ENCODE peak calls at places on chromosomes 2 and 18, in five cellular contexts. One of them, this sample, is unnamed.

GRCh38 chr2:238902285-238902684 is 54.4 kb downstream of the TWIST2 start:
- DNase-seq in colonic mucosa: no peak
- DNase-seq in astrocyte: no peak
- DNase-seq in heart left ventricle: no peak
- DNase-seq in K562: no peak
- DNase-seq in this sample: no peak

GRCh38 chr2:46655551-46656436 is 176.4 kb downstream of the TMEM247 start:
- DNase-seq in heart left ventricle: no peak
- DNase-seq in colonic mucosa: peak
- DNase-seq in K562: no peak
- DNase-seq in astrocyte: peak
- DNase-seq in this sample: no peak

GRCh38 chr2:150389487-150389886 is 98.0 kb downstream of the RND3 start:
- DNase-seq in colonic mucosa: no peak
- DNase-seq in K562: no peak
- DNase-seq in heart left ventricle: no peak
- DNase-seq in astrocyte: peak
- DNase-seq in this sample: no peak

GRCh38 chr2:134301099-134301970 is 47.5 kb downstream of the MGAT5 start:
- DNase-seq in colonic mucosa: no peak
- DNase-seq in astrocyte: peak
- DNase-seq in K562: no peak
- DNase-seq in heart left ventricle: peak
- DNase-seq in this sample: no peak

GRCh38 chr2:7593286-7593685 is 676.1 kb downstream of the RNF144A start:
- DNase-seq in astrocyte: no peak
- DNase-seq in K562: no peak
- DNase-seq in heart left ventricle: no peak
- DNase-seq in colonic mucosa: no peak
- DNase-seq in this sample: no peak

GRCh38 chr2:150860301-150860700 is 372.8 kb upstream of the RND3 start:
- DNase-seq in heart left ventricle: no peak
- DNase-seq in K562: no peak
- DNase-seq in colonic mucosa: no peak
- DNase-seq in astrocyte: no peak
- DNase-seq in this sample: no peak

GRCh38 chr18:11983592-11983991 is 2.3 kb downstream of the IMPA2 start:
- DNase-seq in colonic mucosa: no peak
- DNase-seq in astrocyte: no peak
- DNase-seq in heart left ventricle: no peak
- DNase-seq in K562: no peak
- DNase-seq in this sample: no peak

GRCh38 chr2:84969511-84970265 is 1.3 kb upstream of the KCMF1 start:
- DNase-seq in heart left ventricle: no peak
- DNase-seq in astrocyte: peak
- DNase-seq in K562: no peak
- DNase-seq in colonic mucosa: peak
- DNase-seq in this sample: no peak

GRCh38 chr2:65630643-65631042 is 198.2 kb upstream of the SPRED2 start:
- DNase-seq in heart left ventricle: no peak
- DNase-seq in K562: no peak
- DNase-seq in colonic mucosa: no peak
- DNase-seq in astrocyte: peak
- DNase-seq in this sample: no peak

GRCh38 chr2:77046339-77046738 is 475.8 kb downstream of the LRRTM4 start:
- DNase-seq in K562: no peak
- DNase-seq in astrocyte: no peak
- DNase-seq in heart left ventricle: no peak
- DNase-seq in colonic mucosa: no peak
- DNase-seq in this sample: no peak

GRCh38 chr18:24915547-24915946 is 436.4 kb downstream of the ZNF521 start:
- DNase-seq in colonic mucosa: no peak
- DNase-seq in heart left ventricle: no peak
- DNase-seq in K562: no peak
- DNase-seq in astrocyte: peak
- DNase-seq in this sample: no peak

GRCh38 chr2:133972786-133973185 is 281.1 kb upstream of the MGAT5 start:
- DNase-seq in colonic mucosa: no peak
- DNase-seq in heart left ventricle: no peak
- DNase-seq in astrocyte: peak
- DNase-seq in K562: no peak
- DNase-seq in this sample: no peak

GRCh38 chr2:172976076-172976579 is 99.5 kb upstream of the MAP3K20 start:
- DNase-seq in colonic mucosa: no peak
- DNase-seq in K562: no peak
- DNase-seq in astrocyte: no peak
- DNase-seq in heart left ventricle: no peak
- DNase-seq in this sample: no peak

GRCh38 chr2:164992818-164993217 is 37.5 kb upstream of the SLC38A11 start:
- DNase-seq in astrocyte: peak
- DNase-seq in heart left ventricle: peak
- DNase-seq in K562: peak
- DNase-seq in colonic mucosa: peak
- DNase-seq in this sample: peak

GRCh38 chr2:119158563-119159347 is at the start of gene C1QL2:
- DNase-seq in colonic mucosa: no peak
- DNase-seq in heart left ventricle: no peak
- DNase-seq in K562: no peak
- DNase-seq in astrocyte: no peak
- DNase-seq in this sample: no peak

GRCh38 chr2:71749671-71750101 is 296.3 kb downstream of the DYSF start:
- DNase-seq in colonic mucosa: no peak
- DNase-seq in heart left ventricle: no peak
- DNase-seq in K562: no peak
- DNase-seq in astrocyte: peak
- DNase-seq in this sample: no peak

GRCh38 chr2:127014630-127015029 is 92.3 kb downstream of the BIN1 start:
- DNase-seq in colonic mucosa: no peak
- DNase-seq in heart left ventricle: no peak
- DNase-seq in astrocyte: peak
- DNase-seq in K562: no peak
- DNase-seq in this sample: no peak

GRCh38 chr2:16773080-16773713 is 107.6 kb upstream of the CYRIA start:
- DNase-seq in astrocyte: peak
- DNase-seq in K562: peak
- DNase-seq in heart left ventricle: peak
- DNase-seq in colonic mucosa: no peak
- DNase-seq in this sample: peak

GRCh38 chr2:42028571-42029148 is 19.2 kb upstream of the PKDCC start:
- DNase-seq in astrocyte: no peak
- DNase-seq in colonic mucosa: no peak
- DNase-seq in K562: no peak
- DNase-seq in heart left ventricle: peak
- DNase-seq in this sample: peak

GRCh38 chr2:101380376-101380775 is 6.9 kb downstream of the CREG2 start:
- DNase-seq in heart left ventricle: peak
- DNase-seq in astrocyte: peak
- DNase-seq in colonic mucosa: no peak
- DNase-seq in K562: no peak
- DNase-seq in this sample: no peak

GRCh38 chr18:38545071-38545470 is 979.5 kb upstream of the CELF4 start:
- DNase-seq in colonic mucosa: no peak
- DNase-seq in astrocyte: no peak
- DNase-seq in K562: no peak
- DNase-seq in heart left ventricle: no peak
- DNase-seq in this sample: no peak

GRCh38 chr2:95323347-95324155 is 26.4 kb downstream of the KCNIP3 start:
- DNase-seq in astrocyte: no peak
- DNase-seq in heart left ventricle: no peak
- DNase-seq in K562: peak
- DNase-seq in colonic mucosa: peak
- DNase-seq in this sample: no peak

GRCh38 chr2:144502356-144502755 is 17.6 kb downstream of the ZEB2 start:
- DNase-seq in heart left ventricle: no peak
- DNase-seq in astrocyte: no peak
- DNase-seq in K562: no peak
- DNase-seq in colonic mucosa: no peak
- DNase-seq in this sample: no peak

GRCh38 chr2:144503221-144503620 is 16.7 kb downstream of the ZEB2 start:
- DNase-seq in heart left ventricle: no peak
- DNase-seq in astrocyte: no peak
- DNase-seq in K562: no peak
- DNase-seq in colonic mucosa: no peak
- DNase-seq in this sample: no peak

GRCh38 chr2:144505245-144505801 is 14.6 kb downstream of the ZEB2 start:
- DNase-seq in heart left ventricle: peak
- DNase-seq in colonic mucosa: no peak
- DNase-seq in astrocyte: peak
- DNase-seq in K562: peak
- DNase-seq in this sample: no peak

GRCh38 chr2:144501118-144501517 is 18.8 kb downstream of the ZEB2 start:
- DNase-seq in astrocyte: no peak
- DNase-seq in heart left ventricle: no peak
- DNase-seq in colonic mucosa: no peak
- DNase-seq in K562: no peak
- DNase-seq in this sample: no peak

DNA sequence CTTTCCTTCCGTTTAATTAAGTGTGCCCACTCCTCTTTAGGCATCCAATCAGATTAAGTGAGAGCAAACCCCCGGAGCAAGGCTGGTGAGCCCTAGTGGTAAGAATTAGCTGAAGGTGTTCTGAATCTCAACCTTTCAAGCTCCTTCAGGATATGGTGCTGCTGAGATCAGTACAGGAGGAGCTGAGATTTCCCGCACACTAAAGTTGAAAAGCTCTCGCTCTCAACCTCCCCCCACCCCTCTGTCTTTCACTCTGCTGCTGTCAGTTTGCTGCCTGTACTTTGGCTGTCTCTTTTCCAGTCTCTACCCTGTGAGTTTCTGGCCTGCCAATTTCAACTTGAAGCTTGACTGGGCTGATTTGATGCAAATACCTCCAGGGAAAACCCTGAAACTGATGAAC is 15.7 kb downstream of the ZEB2 start:
- DNase-seq in heart left ventricle: no peak
- DNase-seq in colonic mucosa: no peak
- DNase-seq in astrocyte: no peak
- DNase-seq in K562: no peak
- DNase-seq in this sample: no peak
- TF ChIP-seq CTCF in heart left ventricle: no peak
- TF ChIP-seq CTCF in colonic mucosa: no peak
- TF ChIP-seq CTCF in astrocyte: peak
- TF ChIP-seq CTCF in K562: no peak
- TF ChIP-seq CTCF in this sample: no peak

DNA sequence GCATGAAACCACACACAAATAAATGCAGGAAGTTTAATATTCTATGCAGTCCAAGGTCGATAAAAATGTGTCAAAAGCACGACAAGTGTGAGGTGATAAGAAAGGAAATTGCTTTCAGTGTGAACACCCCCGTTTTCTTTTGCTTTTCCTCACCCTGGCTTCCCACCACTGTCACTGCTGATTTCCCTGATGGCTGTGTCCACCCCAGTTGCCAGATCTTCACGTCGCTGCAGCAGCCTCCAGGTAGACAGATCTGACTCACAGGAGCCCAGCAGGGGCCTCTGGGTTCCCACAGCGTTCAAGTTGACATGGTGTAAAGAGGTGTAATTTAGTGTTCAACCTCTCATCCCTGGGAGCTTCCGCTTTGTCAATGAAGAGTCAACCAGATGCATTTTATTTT is 128.0 kb upstream of the TACR1 start:
- DNase-seq in K562: no peak
- DNase-seq in heart left ventricle: no peak
- DNase-seq in colonic mucosa: no peak
- DNase-seq in astrocyte: no peak
- DNase-seq in this sample: no peak
- TF ChIP-seq CTCF in K562: no peak
- TF ChIP-seq CTCF in heart left ventricle: no peak
- TF ChIP-seq CTCF in colonic mucosa: no peak
- TF ChIP-seq CTCF in astrocyte: no peak
- TF ChIP-seq CTCF in this sample: no peak

GRCh38 chr2:30255026-30255425 is 23.7 kb downstream of the LBH start:
- DNase-seq in heart left ventricle: no peak
- DNase-seq in K562: no peak
- DNase-seq in colonic mucosa: no peak
- DNase-seq in astrocyte: no peak
- DNase-seq in this sample: no peak

GRCh38 chr2:30259827-30260679 is 28.7 kb downstream of the LBH start:
- DNase-seq in astrocyte: no peak
- DNase-seq in heart left ventricle: no peak
- DNase-seq in K562: no peak
- DNase-seq in colonic mucosa: no peak
- DNase-seq in this sample: no peak

GRCh38 chr2:30259071-30259470 is 27.7 kb downstream of the LBH start:
- DNase-seq in colonic mucosa: no peak
- DNase-seq in astrocyte: no peak
- DNase-seq in K562: no peak
- DNase-seq in heart left ventricle: no peak
- DNase-seq in this sample: no peak

GRCh38 chr2:30255466-30256408 is 24.4 kb downstream of the LBH start:
- DNase-seq in colonic mucosa: no peak
- DNase-seq in K562: no peak
- DNase-seq in heart left ventricle: peak
- DNase-seq in astrocyte: no peak
- DNase-seq in this sample: no peak

DNA sequence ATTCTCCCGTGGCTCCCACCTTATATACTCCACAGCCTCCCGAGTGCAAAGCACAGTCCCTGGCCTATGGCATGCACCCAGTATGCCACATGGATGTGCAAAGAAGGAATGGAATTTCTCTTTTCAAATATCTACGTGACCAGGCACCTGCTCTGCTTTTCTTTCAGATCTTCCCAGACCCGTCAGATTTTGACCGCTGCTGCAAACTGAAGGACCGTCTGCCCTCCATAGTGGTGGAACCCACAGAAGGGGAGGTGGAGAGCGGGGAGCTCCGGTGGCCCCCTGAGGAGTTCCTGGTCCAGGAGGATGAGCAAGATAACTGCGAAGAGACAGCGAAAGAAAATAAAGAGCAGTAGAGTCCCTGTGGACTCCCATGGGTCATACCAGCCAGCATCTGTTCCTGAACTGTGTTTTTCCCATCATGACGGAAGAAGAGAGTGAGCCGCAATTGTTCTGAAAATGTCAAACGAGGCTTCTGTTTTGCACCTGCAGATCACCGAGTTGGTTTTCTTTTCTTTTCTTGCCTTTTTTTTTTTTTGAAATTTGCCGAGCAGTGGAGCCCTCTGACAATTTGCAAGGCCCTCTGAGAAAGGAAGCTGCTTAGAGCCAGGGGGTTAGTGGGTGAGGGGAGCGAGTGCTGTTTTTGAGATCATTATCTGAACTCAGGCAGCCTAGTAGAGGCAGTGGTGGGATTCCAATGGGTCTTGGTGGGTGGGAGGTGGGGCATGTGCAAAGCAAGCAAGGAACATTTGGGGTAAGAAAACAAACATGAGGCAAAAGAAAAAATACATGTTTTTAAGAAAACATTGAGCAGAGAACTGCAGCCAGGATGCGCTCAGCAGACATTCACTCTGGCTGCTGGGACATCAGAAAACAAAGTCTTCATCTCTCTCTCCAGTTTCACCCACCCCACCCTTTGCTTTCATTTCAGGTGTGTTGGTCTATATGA is 26.2 kb downstream of the LBH start:
- DNase-seq in astrocyte: no peak
- DNase-seq in colonic mucosa: no peak
- DNase-seq in K562: no peak
- DNase-seq in heart left ventricle: no peak
- DNase-seq in this sample: no peak
- TF ChIP-seq CTCF in astrocyte: no peak
- TF ChIP-seq CTCF in colonic mucosa: no peak
- TF ChIP-seq CTCF in K562: no peak
- TF ChIP-seq CTCF in heart left ventricle: no peak
- TF ChIP-seq CTCF in this sample: no peak

GRCh38 chr18:36188912-36189311 is 1.6 kb downstream of the MOCOS start:
- DNase-seq in colonic mucosa: no peak
- DNase-seq in astrocyte: no peak
- DNase-seq in K562: no peak
- DNase-seq in heart left ventricle: no peak
- DNase-seq in this sample: no peak
- TF ChIP-seq CTCF in colonic mucosa: no peak
- TF ChIP-seq CTCF in astrocyte: no peak
- TF ChIP-seq CTCF in K562: peak
- TF ChIP-seq CTCF in heart left ventricle: no peak
- TF ChIP-seq CTCF in this sample: no peak

This sample was measured in GM13976.